ENCODE peak calls at places on chromosomes 12 and 14, in ten cellular contexts. P is sigmoid colon, T is fibroblast of mammary gland, M is HFF-Myc, N is heart right ventricle, U is A673, K is uterus, L is endodermal cell, A is choroid plexus epithelial cell, Z is cardiac muscle cell. W is an unnamed sample.

GRCh38 chr12:20368653-20369163 is 371 bp downstream of the PDE3A start:
- DNase-seq in P (peak), T (peak), M (no peak), N (peak), U (peak), K (peak), L (peak), A (peak), Z (peak), W (no peak)

GRCh38 chr12:125081427-125081826 is 16.2 kb downstream of the AACS start:
- DNase-seq in P (no peak), T (no peak), M (no peak), N (no peak), U (no peak), K (no peak), L (no peak), A (no peak), Z (no peak), W (no peak)

GRCh38 chr12:13816394-13816793 is 165.0 kb downstream of the GRIN2B start:
- DNase-seq in P (no peak), T (no peak), M (no peak), N (no peak), U (no peak), K (no peak), L (no peak), A (no peak), Z (peak), W (no peak)

GRCh38 chr12:115697341-115697740 is 580.2 kb downstream of the MED13L start:
- DNase-seq in P (no peak), T (no peak), M (no peak), N (no peak), U (no peak), K (no peak), L (no peak), A (no peak), Z (no peak), W (no peak)

GRCh38 chr12:116520225-116520624 is 39.0 kb upstream of the MAP1LC3B2 start:
- DNase-seq in P (no peak), T (no peak), M (no peak), N (no peak), U (no peak), K (no peak), L (no peak), A (no peak), Z (no peak), W (no peak)

GRCh38 chr12:96236221-96236822 is 42.1 kb downstream of the ELK3 start:
- DNase-seq in P (peak), T (peak), M (no peak), N (peak), U (no peak), K (peak), L (no peak), A (no peak), Z (no peak), W (peak)

GRCh38 chr12:72872488-72872887 is 600.3 kb downstream of the TRHDE start:
- DNase-seq in P (no peak), T (no peak), M (no peak), N (no peak), U (peak), K (no peak), L (no peak), A (no peak), Z (no peak), W (no peak)

GRCh38 chr14:70641548-70642312 is at the start of gene TTC9:
- DNase-seq in P (no peak), T (no peak), M (no peak), N (peak), U (peak), K (no peak), L (peak), A (no peak), Z (peak), W (no peak)

GRCh38 chr14:32977913-32978312 is 39.2 kb downstream of the NPAS3 start:
- DNase-seq in P (no peak), T (no peak), M (no peak), N (no peak), U (no peak), K (no peak), L (no peak), A (no peak), Z (no peak), W (no peak)

GRCh38 chr12:105670664-105671063 is 340.2 kb downstream of the C12orf75 start:
- DNase-seq in P (no peak), T (no peak), M (no peak), N (no peak), U (no peak), K (no peak), L (no peak), A (peak), Z (no peak), W (peak)

GRCh38 chr14:59454131-59454530 is 11.0 kb downstream of the GPR135 start:
- DNase-seq in P (no peak), T (peak), M (peak), N (no peak), U (no peak), K (no peak), L (no peak), A (peak), Z (no peak), W (peak)

GRCh38 chr14:65239143-65239672 is 136.9 kb upstream of the MAX start:
- DNase-seq in P (no peak), T (peak), M (no peak), N (no peak), U (no peak), K (no peak), L (no peak), A (peak), Z (peak), W (peak)

DNA sequence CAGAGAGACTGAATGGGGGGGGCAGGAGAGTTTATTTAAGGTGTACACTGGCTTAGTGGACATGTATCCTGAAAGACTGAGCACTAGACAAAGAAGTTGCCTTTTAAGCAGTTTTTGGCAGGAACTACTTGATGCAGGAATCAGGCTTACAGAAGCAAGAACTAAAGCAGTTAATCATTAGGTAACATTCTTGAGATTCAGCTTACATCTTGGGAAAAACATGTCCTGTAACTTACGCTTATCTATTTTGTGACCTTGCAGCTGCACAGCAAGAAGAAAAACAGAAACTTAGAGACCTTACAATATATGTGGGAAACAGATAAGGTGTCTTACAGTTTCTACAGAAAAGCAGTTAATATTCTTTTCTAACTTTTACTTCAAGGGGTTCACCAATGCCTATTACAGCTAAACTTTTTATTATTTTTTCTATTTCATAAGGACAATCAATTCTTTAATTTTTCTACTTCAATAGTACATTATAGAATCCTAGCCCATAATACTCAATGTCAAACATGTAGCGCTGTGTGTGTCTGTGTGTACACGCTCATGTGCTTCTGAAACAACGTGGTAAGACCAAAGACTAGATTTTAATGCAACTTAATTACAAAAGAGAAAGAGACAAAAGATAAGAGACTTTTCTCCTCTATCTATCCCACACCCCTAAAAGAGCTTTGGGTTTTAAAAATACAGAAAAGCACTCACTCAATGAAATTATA is 276.9 kb downstream of the PRKD1 start:
- DNase-seq in P (no peak), T (no peak), M (no peak), N (no peak), U (no peak), K (no peak), L (no peak), A (peak), Z (no peak), W (no peak)
- H3K4me3 ChIP-seq in P (no peak), T (no peak), M (no peak), N (no peak), U (no peak), K (no peak), L (no peak), A (no peak), Z (no peak), W (no peak)

GRCh38 chr12:2273288-2273687 is 220.5 kb downstream of the CACNA1C start:
- DNase-seq in P (peak), T (peak), M (no peak), N (peak), U (no peak), K (peak), L (peak), A (peak), Z (no peak), W (peak)
- TF ChIP-seq CTCF in P (no peak), T (peak), M (no peak), N (no peak), U (no peak), K (peak), L (peak), A (peak), Z (peak), W (peak)

DNA sequence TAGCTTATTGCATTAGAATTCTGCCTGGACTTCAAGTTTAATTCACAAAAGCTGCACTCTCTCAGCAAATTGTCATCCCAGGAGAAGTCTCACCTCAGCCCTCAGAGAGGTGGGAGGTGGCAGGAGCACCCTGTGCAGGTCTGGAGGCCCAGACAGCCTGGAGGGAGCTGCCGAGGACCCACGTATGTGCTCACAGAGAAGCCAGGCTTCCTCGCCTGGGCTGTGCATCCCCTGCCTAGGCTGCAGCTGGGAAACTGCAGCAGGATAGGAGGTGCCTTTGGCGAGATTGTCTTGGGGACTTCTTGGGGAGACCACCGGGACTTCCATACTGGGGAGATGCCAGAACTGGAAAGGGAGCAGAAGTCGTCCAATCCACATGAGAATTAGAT is 8.8 kb downstream of the CPNE6 start:
- DNase-seq in P (no peak), T (no peak), M (no peak), N (no peak), U (no peak), K (no peak), L (no peak), A (no peak), Z (no peak), W (no peak)
- H3K4me3 ChIP-seq in P (no peak), T (no peak), M (no peak), N (no peak), U (no peak), K (no peak), L (no peak), A (no peak), Z (no peak), W (no peak)

GRCh38 chr14:93905623-93906022 is 21.5 kb upstream of the FAM181A start:
- DNase-seq in P (no peak), T (no peak), M (no peak), N (no peak), U (no peak), K (no peak), L (no peak), A (no peak), Z (no peak), W (no peak)

GRCh38 chr14:93903342-93904184 is 23.6 kb upstream of the FAM181A start:
- DNase-seq in P (no peak), T (no peak), M (no peak), N (no peak), U (no peak), K (no peak), L (peak), A (peak), Z (peak), W (no peak)

GRCh38 chr14:93902619-93903307 is 24.4 kb upstream of the FAM181A start:
- DNase-seq in P (no peak), T (no peak), M (no peak), N (no peak), U (no peak), K (no peak), L (no peak), A (no peak), Z (no peak), W (no peak)

GRCh38 chr14:93909429-93910128 is 17.6 kb upstream of the FAM181A start:
- DNase-seq in P (no peak), T (no peak), M (no peak), N (no peak), U (no peak), K (no peak), L (no peak), A (no peak), Z (no peak), W (peak)

DNA sequence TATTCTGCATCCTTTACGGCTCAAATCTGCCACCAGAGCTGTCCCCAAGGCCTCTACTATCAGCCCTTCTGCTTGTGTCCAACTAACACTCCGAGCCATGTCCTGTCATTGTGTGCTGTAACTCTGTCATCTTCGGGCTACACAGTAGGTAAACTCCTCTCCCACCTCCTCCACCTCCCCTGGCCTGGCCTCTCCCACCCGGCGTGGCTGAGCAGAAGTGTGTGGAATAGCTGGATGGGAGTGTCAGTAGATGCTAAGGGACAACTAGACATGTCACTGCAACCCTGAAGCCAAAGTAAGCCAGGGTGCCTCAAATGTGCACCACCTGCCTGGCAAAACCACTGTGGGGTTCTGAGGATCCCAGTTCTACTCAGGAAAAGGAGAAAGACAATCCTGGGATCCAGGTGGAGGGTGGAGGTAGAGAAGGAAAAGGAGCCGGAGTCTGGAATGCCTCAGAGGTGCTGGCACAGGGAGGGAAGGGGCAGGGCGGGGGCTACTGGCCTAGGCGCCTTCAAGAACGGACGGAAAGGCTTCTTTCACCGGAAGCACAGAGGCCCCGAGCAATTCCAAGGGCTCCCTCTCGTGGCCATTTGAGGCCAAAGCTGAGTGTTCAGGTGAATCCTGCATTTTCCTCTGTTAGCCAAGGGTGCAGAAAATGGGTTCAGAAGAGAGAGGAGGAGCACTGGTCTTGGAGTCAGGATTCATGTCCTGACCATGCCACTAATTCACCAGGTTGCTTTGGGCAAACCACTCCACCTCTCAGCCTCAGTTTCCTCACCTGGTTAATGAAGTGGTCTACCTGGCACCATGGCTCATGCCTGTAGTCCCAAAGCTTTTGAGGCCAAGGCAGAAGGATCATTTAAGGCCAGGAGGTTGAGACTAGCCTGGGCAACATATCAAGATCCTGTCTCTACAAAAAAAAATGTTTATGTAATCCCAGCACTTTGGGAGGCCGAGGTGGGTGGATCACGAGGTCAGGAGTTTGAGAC is 20.5 kb upstream of the FAM181A start:
- DNase-seq in P (no peak), T (peak), M (no peak), N (no peak), U (peak), K (peak), L (peak), A (peak), Z (peak), W (no peak)
- TF ChIP-seq CTCF in P (peak), T (peak), M (peak), N (peak), U (peak), K (peak), L (peak), A (peak), Z (peak), W (peak)

GRCh38 chr12:3206536-3207072 is 129.4 kb downstream of the TSPAN9 start:
- DNase-seq in P (no peak), T (no peak), M (no peak), N (no peak), U (no peak), K (no peak), L (no peak), A (no peak), Z (no peak), W (no peak)

GRCh38 chr12:3204716-3205617 is 127.8 kb downstream of the TSPAN9 start:
- DNase-seq in P (no peak), T (no peak), M (no peak), N (no peak), U (no peak), K (no peak), L (no peak), A (no peak), Z (no peak), W (no peak)

GRCh38 chr12:3207858-3208257 is 130.7 kb downstream of the TSPAN9 start:
- DNase-seq in P (no peak), T (no peak), M (no peak), N (no peak), U (no peak), K (no peak), L (peak), A (no peak), Z (peak), W (no peak)

GRCh38 chr12:3205742-3206519 is 128.8 kb downstream of the TSPAN9 start:
- DNase-seq in P (no peak), T (no peak), M (no peak), N (no peak), U (no peak), K (no peak), L (no peak), A (peak), Z (no peak), W (no peak)

GRCh38 chr12:3207174-3207573 is 130.0 kb downstream of the TSPAN9 start:
- DNase-seq in P (no peak), T (no peak), M (no peak), N (no peak), U (no peak), K (no peak), L (no peak), A (no peak), Z (peak), W (no peak)
- H3K4me3 ChIP-seq in P (no peak), T (no peak), M (no peak), N (no peak), U (no peak), K (no peak), L (no peak), A (no peak), Z (no peak), W (no peak)

GRCh38 chr12:110317921-110318320 is 36.9 kb downstream of the ATP2A2 start:
- DNase-seq in P (no peak), T (peak), M (no peak), N (no peak), U (no peak), K (no peak), L (no peak), A (peak), Z (no peak), W (no peak)

GRCh38 chr12:110316861-110317260 is 35.8 kb downstream of the ATP2A2 start:
- DNase-seq in P (no peak), T (peak), M (peak), N (no peak), U (peak), K (no peak), L (no peak), A (peak), Z (no peak), W (peak)

GRCh38 chr12:110320548-110320947 is 39.5 kb downstream of the ATP2A2 start:
- DNase-seq in P (no peak), T (no peak), M (no peak), N (no peak), U (no peak), K (no peak), L (no peak), A (no peak), Z (no peak), W (no peak)
- TF ChIP-seq CTCF in P (no peak), T (no peak), M (no peak), N (no peak), U (no peak), K (no peak), L (no peak), A (no peak), Z (no peak), W (no peak)

GRCh38 chr12:4157122-4157521 is 116.4 kb upstream of the CCND2 start:
- DNase-seq in P (no peak), T (no peak), M (no peak), N (no peak), U (no peak), K (no peak), L (peak), A (no peak), Z (no peak), W (no peak)

GRCh38 chr12:4161718-4162117 is 111.8 kb upstream of the CCND2 start:
- DNase-seq in P (no peak), T (no peak), M (no peak), N (no peak), U (no peak), K (no peak), L (peak), A (no peak), Z (no peak), W (no peak)

GRCh38 chr12:4159851-4160250 is 113.7 kb upstream of the CCND2 start:
- DNase-seq in P (no peak), T (no peak), M (no peak), N (no peak), U (no peak), K (no peak), L (peak), A (no peak), Z (no peak), W (no peak)

GRCh38 chr12:4156317-4156716 is 117.2 kb upstream of the CCND2 start:
- DNase-seq in P (no peak), T (no peak), M (no peak), N (no peak), U (no peak), K (no peak), L (peak), A (no peak), Z (no peak), W (no peak)

DNA sequence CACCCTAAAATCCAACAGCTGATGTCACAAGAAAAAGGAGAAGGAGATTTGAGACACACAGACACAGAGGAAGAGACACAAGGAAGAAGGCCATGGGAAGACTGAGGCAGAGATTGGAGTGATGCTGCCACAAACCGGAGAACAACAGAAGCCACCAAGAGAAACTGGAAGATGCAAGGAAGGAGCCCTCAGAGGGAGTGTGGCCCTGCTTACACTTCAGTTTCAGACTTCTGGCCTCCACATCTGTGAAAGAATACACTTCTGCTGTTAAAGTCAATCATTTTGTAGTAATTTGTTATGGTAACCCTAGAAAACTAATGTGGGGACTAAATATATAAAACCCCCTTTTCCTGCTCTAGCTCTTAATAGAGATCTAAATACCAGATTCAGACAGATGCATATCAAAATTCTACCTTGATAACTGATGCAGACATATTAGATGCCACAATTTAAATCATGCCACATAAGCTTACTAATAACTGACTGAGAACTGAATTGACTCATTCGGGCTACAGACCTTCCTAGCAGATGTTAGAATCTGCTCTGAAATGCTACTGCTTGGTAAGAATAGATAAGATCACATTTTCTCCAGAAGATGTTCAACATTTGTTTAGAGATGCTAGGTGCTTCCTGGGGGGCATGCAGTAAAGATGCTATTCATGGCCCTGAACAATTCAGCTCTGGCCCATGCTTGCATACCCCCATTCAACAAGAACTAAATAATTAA is 113.1 kb upstream of the CCND2 start:
- DNase-seq in P (no peak), T (no peak), M (no peak), N (no peak), U (no peak), K (no peak), L (peak), A (no peak), Z (no peak), W (no peak)
- H3K4me3 ChIP-seq in P (no peak), T (no peak), M (no peak), N (no peak), U (no peak), K (no peak), L (no peak), A (no peak), Z (no peak), W (no peak)

GRCh38 chr12:49092086-49092815 is 2.4 kb downstream of the DHH start:
- DNase-seq in P (no peak), T (peak), M (no peak), N (peak), U (peak), K (peak), L (peak), A (peak), Z (peak), W (no peak)
- TF ChIP-seq CTCF in P (peak), T (peak), M (peak), N (no peak), U (peak), K (peak), L (peak), A (peak), Z (peak), W (peak)

W was measured in astrocyte of the cerebellum.